ENCODE peak calls at places on chromosomes 1 and 21, in five cellular contexts. J is mesendoderm, M is IMR-90, G is H9, T is mesenchymal stem cell. A is an unnamed sample.
A peak's percentile ranks its signal among the peaks of the same experiment; 100 is the strongest.

GRCh38 chr21:34889287-34889536 is 159.9 kb downstream of the RUNX1 start:
- DNase-seq in J (peak; percentile 72), M (peak; percentile 74), G (peak; percentile 49), T (peak; percentile 84), A (no peak)

GRCh38 chr21:17726047-17726446 is 93.1 kb downstream of the C21orf91 start:
- DNase-seq in J (peak; percentile 46), M (peak; percentile 7), G (no peak), T (peak; percentile 12), A (no peak)

GRCh38 chr1:24683713-24684162 is 40.6 kb downstream of the SRRM1 start:
- DNase-seq in J (peak; percentile 41), M (peak; percentile 98), G (no peak), T (peak; percentile 94), A (no peak)

GRCh38 chr1:150765229-150765976 is at the start of gene CTSS:
- DNase-seq in J (no peak), M (peak; percentile 11), G (no peak), T (peak; percentile 29), A (no peak)

GRCh38 chr1:68379085-68379478 is 70.7 kb downstream of the RPE65 start:
- DNase-seq in J (no peak), M (no peak), G (no peak), T (peak; percentile 28), A (no peak)

GRCh38 chr1:223410036-223410435 is 16.8 kb downstream of the CCDC185 start:
- DNase-seq in J (no peak), M (peak; percentile 30), G (no peak), T (no peak), A (no peak)

GRCh38 chr1:84467298-84467697 is 11.8 kb upstream of the RPF1 start:
- DNase-seq in J (no peak), M (no peak), G (no peak), T (no peak), A (no peak)

GRCh38 chr1:104264506-104264905 is 514.8 kb downstream of the AMY1C start:
- DNase-seq in J (no peak), M (no peak), G (no peak), T (peak; percentile 73), A (no peak)

GRCh38 chr1:15883326-15883725 is 35.8 kb downstream of the SPEN start:
- DNase-seq in J (peak; percentile 26), M (no peak), G (no peak), T (no peak), A (no peak)

GRCh38 chr1:29682171-29682917 is 446.0 kb downstream of the PTPRU start:
- DNase-seq in J (no peak), M (no peak), G (peak; percentile 28), T (no peak), A (no peak)

GRCh38 chr1:186819140-186819539 is 9.6 kb upstream of the PLA2G4A start:
- DNase-seq in J (no peak), M (peak; percentile 90), G (no peak), T (peak; percentile 23), A (no peak)

GRCh38 chr21:42223826-42224575 is 5.1 kb downstream of the ABCG1 start:
- DNase-seq in J (no peak), M (no peak), G (no peak), T (no peak), A (no peak)

GRCh38 chr1:55690366-55690765 is 475.2 kb upstream of the USP24 start:
- DNase-seq in J (no peak), M (no peak), G (no peak), T (no peak), A (no peak)

GRCh38 chr21:42997053-42997452 is 22.7 kb downstream of the PKNOX1 start:
- DNase-seq in J (no peak), M (peak; percentile 99), G (no peak), T (peak; percentile 97), A (no peak)

GRCh38 chr1:230823835-230824485 is 44.4 kb downstream of the C1orf198 start:
- DNase-seq in J (no peak), M (no peak), G (no peak), T (no peak), A (no peak)

GRCh38 chr1:6750490-6750889 is 34.8 kb upstream of the CAMTA1 start:
- DNase-seq in J (no peak), M (no peak), G (no peak), T (no peak), A (no peak)

GRCh38 chr1:66981679-66982078 is 56.9 kb downstream of the MIER1 start:
- DNase-seq in J (no peak), M (peak; percentile 18), G (no peak), T (peak; percentile 18), A (no peak)

GRCh38 chr1:44777547-44777946 is 2.2 kb downstream of the RPS8 start:
- DNase-seq in J (no peak), M (no peak), G (no peak), T (no peak), A (no peak)

GRCh38 chr1:63403386-63403785 is 36.0 kb downstream of the ALG6 start:
- DNase-seq in J (no peak), M (no peak), G (no peak), T (no peak), A (no peak)

GRCh38 chr1:118983558-118984021 is 4.6 kb downstream of the TBX15 start:
- DNase-seq in J (no peak), M (no peak), G (peak; percentile 44), T (no peak), A (no peak)

GRCh38 chr1:81369814-81370213 is 430.9 kb upstream of the ADGRL2 start:
- DNase-seq in J (peak; percentile 26), M (no peak), G (no peak), T (no peak), A (no peak)

DNA sequence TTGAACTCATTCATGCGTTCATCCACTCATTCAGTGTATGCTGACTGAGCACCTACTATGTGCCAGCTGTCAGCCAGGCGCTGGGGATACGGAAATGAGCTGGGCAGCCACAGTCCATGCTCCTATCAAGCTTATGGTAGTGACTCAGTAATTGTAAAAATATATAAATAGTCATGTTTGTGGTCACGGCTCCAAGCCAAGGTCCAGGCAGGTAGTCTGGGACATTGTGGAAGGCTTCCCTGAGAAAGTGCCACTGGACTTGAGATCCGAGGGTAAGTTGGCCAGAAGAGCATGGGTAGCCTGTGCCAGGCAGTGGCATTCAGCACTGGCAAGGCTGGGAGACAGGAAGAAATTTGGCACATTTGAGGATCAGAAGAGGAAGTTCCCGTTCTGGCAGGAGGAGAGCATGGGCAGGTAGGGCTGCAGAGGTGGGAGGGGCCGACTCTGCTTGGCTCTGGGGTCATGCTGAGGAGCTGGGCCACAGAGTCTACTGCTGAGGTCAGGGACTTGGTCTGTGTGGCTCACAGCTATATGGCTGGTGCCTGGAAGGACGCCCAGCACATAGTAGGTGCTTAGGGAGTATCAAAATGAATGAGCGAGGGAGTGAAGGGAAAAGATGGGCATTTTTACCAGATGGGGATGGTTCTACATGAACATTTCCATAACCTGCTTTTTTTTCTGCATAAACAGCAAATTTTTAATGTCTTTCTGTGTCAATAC is 6.9 kb downstream of the PTPRF start:
- DNase-seq in J (no peak), M (peak; percentile 20), G (no peak), T (no peak), A (no peak)
- H3K4ac ChIP-seq in J (no peak overlapping the region), M (no peak overlapping the region), G (no peak overlapping the region), T (no peak overlapping the region), A (no peak overlapping the region)

DNA sequence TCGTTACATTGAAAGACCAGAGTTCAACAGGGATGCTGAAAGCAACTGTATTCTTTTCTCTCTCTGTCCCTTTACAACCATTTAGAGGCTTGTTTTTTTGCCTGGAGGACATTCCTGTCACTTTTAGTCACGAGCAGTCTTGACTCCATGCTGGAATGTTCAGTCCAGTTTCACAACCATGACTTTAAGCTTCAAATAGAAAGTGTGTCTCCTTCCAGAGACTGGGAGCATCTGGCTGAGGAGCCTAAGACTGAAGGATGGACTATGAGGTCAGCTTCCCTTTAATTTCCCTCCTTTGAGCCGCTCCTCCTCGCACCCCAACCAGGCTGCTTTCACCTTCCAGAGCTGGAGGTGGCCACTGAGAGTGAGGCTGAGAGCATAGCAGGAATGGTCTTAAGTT is 10.5 kb upstream of the RYR2 start:
- DNase-seq in J (peak; percentile 62), M (no peak), G (no peak), T (no peak), A (no peak)
- H3K4ac ChIP-seq in J (no peak overlapping the region), M (no peak overlapping the region), G (no peak overlapping the region), T (no peak overlapping the region), A (no peak overlapping the region)

DNA sequence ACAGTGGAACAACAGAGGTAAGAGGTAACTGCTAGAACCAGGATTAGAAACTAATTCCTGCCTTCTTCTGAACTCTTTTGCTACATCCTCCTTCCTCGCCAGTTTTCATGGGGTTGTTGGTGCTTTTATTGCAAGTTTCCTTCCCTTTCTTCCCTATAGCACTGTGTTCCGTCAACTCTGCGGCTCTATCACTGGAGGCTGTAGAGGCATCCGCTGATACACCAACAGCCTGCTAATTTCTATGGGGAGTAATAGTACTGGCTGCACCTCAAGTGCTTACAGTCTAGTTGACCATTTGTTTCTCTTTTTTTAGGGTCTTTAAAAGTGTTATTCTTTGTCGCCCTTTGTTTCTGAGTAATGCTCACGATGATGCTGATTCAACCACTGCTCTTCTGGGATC is 781 bp downstream of the MIS18A start:
- DNase-seq in J (peak; percentile 25), M (no peak), G (no peak), T (peak; percentile 30), A (no peak)
- H3K4ac ChIP-seq in J (no peak overlapping the region), M (no peak overlapping the region), G (no peak overlapping the region), T (no peak overlapping the region), A (no peak overlapping the region)

GRCh38 chr1:91714867-91715381 is 171.0 kb downstream of the TGFBR3 start:
- DNase-seq in J (peak; percentile 33), M (no peak), G (no peak), T (no peak), A (no peak)
- H3K4ac ChIP-seq in J (no peak overlapping the region), M (no peak overlapping the region), G (no peak overlapping the region), T (no peak overlapping the region), A (no peak overlapping the region)

DNA sequence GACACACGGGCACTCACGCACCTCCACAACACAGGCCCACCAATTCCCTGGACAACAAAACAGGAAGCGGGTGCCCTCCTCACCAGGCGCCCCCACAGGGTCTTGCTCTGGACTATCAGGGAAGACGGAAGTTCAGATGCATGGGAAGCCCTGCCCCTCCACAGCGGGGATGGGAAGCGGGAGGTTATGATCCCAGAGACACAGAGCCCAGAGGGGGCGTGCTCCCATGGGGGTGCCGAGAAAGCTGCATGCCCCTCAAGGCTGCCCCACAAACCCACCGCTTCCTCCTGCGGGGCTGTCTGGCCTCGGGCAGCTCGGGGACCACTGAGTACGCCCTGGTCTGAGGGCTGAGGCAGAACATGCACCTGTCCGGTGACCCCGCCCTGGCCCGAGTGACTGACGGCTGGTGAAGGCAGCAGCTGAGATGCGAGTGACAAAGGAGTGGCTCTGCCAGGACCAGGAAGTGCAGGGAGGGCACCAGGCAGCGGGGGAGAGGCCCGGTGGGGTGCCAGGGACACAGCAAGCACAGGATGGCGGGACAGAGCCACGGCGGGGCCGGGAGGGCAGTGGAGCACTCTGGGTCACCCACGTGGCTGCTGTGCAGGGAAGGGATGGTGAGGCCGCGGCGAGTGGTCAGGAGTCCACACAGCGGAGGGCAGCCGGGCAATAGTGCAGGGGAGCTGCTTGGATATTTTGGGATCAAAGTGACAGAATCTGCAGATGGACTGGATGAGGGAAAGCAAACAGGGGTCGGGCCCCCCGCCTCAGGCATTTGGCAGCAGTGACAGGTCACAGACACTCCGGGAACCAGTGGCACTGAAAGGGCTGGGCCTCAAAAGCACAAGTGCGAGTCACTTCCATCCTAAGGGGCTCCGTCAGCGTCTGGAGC is 18.6 kb downstream of the NADK start:
- DNase-seq in J (no peak), M (no peak), G (no peak), T (no peak), A (no peak)
- H3K4ac ChIP-seq in J (no peak overlapping the region), M (no peak overlapping the region), G (no peak overlapping the region), T (no peak overlapping the region), A (no peak overlapping the region)